ENCODE peak calls at places on chromosomes 11 and 22, in ten cellular contexts. W is IMR-90; X is A549; J is Right ventricle myocardium superior; V is LoVo; F is pancreas; M is stimulated activated CD4-positive, alpha-beta T cell treated with anti-CD3 and anti-CD28 coated beads, Interleukin-12 subunit alpha, Interleukin-12 subunit beta, amount 100 ng/mL, for 48 hours; A is cardiac muscle cell; C is NCI-H774; U is RCC 7860. Q is an unnamed sample.

GRCh38 chr11:122772945-122773344 is 65.4 kb upstream of the CRTAM start:
- DNase-seq in W (peak), X (peak), J (no peak), V (no peak), F (no peak), M (no peak), A (peak), C (no peak), U (no peak), Q (no peak)

GRCh38 chr11:2987881-2988280 is 4.2 kb downstream of the NAP1L4 start:
- DNase-seq in W (no peak), X (no peak), J (no peak), V (no peak), F (no peak), M (peak), A (no peak), C (no peak), U (no peak), Q (no peak)

GRCh38 chr11:68215087-68215445 is 2.0 kb upstream of the KMT5B start:
- DNase-seq in W (no peak), X (no peak), J (no peak), V (no peak), F (peak), M (peak), A (no peak), C (no peak), U (no peak), Q (no peak)

GRCh38 chr11:105860105-105860504 is 161.9 kb downstream of the MSANTD4 start:
- DNase-seq in W (no peak), X (no peak), J (no peak), V (no peak), F (no peak), M (no peak), A (no peak), C (no peak), U (no peak), Q (no peak)

GRCh38 chr11:14969922-14970323 is 2.2 kb downstream of the CALCA start:
- DNase-seq in W (peak), X (peak), J (no peak), V (no peak), F (no peak), M (peak), A (peak), C (peak), U (no peak), Q (peak)

GRCh38 chr11:118194835-118195627 is 18.6 kb upstream of the SCN2B start:
- DNase-seq in W (peak), X (peak), J (peak), V (peak), F (peak), M (no peak), A (peak), C (no peak), U (peak), Q (no peak)

GRCh38 chr22:33476716-33477115 is 418.5 kb upstream of the SYN3 start:
- DNase-seq in W (peak), X (peak), J (no peak), V (peak), F (no peak), M (no peak), A (no peak), C (no peak), U (peak), Q (no peak)

GRCh38 chr11:128582496-128583366 is 4.6 kb downstream of the ETS1 start:
- DNase-seq in W (peak), X (peak), J (peak), V (no peak), F (no peak), M (no peak), A (peak), C (no peak), U (peak), Q (no peak)

GRCh38 chr11:36500315-36500721 is 9.8 kb downstream of the TRAF6 start:
- DNase-seq in W (peak), X (peak), J (no peak), V (peak), F (no peak), M (no peak), A (peak), C (no peak), U (peak), Q (no peak)

GRCh38 chr11:575996-576756 is at the start of gene PHRF1:
- DNase-seq in W (peak), X (peak), J (peak), V (peak), F (peak), M (peak), A (peak), C (peak), U (peak), Q (peak)

GRCh38 chr11:59756496-59756840 is 1.3 kb downstream of the STX3 start:
- DNase-seq in W (no peak), X (peak), J (no peak), V (no peak), F (no peak), M (no peak), A (no peak), C (no peak), U (peak), Q (no peak)

GRCh38 chr22:40547729-40548143 is 88.8 kb downstream of the MRTFA start:
- DNase-seq in W (peak), X (no peak), J (no peak), V (no peak), F (no peak), M (no peak), A (peak), C (no peak), U (peak), Q (no peak)

GRCh38 chr22:40922484-40923303 is 28.5 kb upstream of the RBX1 start:
- DNase-seq in W (peak), X (peak), J (no peak), V (peak), F (no peak), M (no peak), A (peak), C (peak), U (peak), Q (no peak)

GRCh38 chr11:106288057-106288456 is 210.6 kb downstream of the AASDHPPT start:
- DNase-seq in W (no peak), X (no peak), J (no peak), V (no peak), F (no peak), M (no peak), A (no peak), C (no peak), U (no peak), Q (no peak)

GRCh38 chr22:20021196-20022181 is 579 bp downstream of the TANGO2 start:
- DNase-seq in W (peak), X (no peak), J (peak), V (peak), F (peak), M (no peak), A (peak), C (no peak), U (peak), Q (no peak)

GRCh38 chr11:118200901-118201680 is 23.7 kb downstream of the JAML start:
- DNase-seq in W (no peak), X (no peak), J (no peak), V (no peak), F (no peak), M (no peak), A (no peak), C (no peak), U (no peak), Q (no peak)

GRCh38 chr11:60981515-60981914 is 10.0 kb downstream of the CD6 start:
- DNase-seq in W (no peak), X (no peak), J (no peak), V (no peak), F (no peak), M (no peak), A (no peak), C (no peak), U (no peak), Q (no peak)

GRCh38 chr11:11594162-11594561 is 27.6 kb downstream of the GALNT18 start:
- DNase-seq in W (peak), X (no peak), J (no peak), V (no peak), F (no peak), M (no peak), A (no peak), C (no peak), U (no peak), Q (no peak)

GRCh38 chr11:29914203-29914930 is 102.5 kb downstream of the KCNA4 start:
- DNase-seq in W (no peak), X (no peak), J (no peak), V (no peak), F (no peak), M (no peak), A (peak), C (no peak), U (no peak), Q (no peak)

GRCh38 chr11:107929611-107930200 is 1.5 kb downstream of the RAB39A start:
- DNase-seq in W (no peak), X (no peak), J (peak), V (no peak), F (no peak), M (no peak), A (no peak), C (no peak), U (no peak), Q (no peak)

GRCh38 chr11:73426184-73426845 is 50.1 kb downstream of the RELT start:
- DNase-seq in W (peak), X (no peak), J (no peak), V (no peak), F (no peak), M (no peak), A (peak), C (no peak), U (no peak), Q (no peak)

GRCh38 chr11:123194308-123195181 is 503 bp downstream of the CLMP start:
- DNase-seq in W (peak), X (no peak), J (no peak), V (no peak), F (no peak), M (no peak), A (peak), C (no peak), U (no peak), Q (peak)

GRCh38 chr22:17095538-17095937 is 10.7 kb downstream of the IL17RA start:
- DNase-seq in W (no peak), X (no peak), J (no peak), V (no peak), F (no peak), M (no peak), A (no peak), C (no peak), U (no peak), Q (peak)

GRCh38 chr11:94897330-94897768 is 76.0 kb downstream of the CWC15 start:
- DNase-seq in W (peak), X (peak), J (no peak), V (peak), F (peak), M (peak), A (peak), C (peak), U (peak), Q (peak)

GRCh38 chr11:24321229-24321628 is 175.6 kb upstream of the LUZP2 start:
- DNase-seq in W (no peak), X (no peak), J (no peak), V (no peak), F (no peak), M (no peak), A (no peak), C (no peak), U (no peak), Q (no peak)

GRCh38 chr11:40306938-40307548 is 1152.4 kb downstream of the LRRC4C start:
- DNase-seq in W (peak), X (peak), J (no peak), V (peak), F (no peak), M (no peak), A (peak), C (peak), U (peak), Q (no peak)

GRCh38 chr11:70834984-70835560 is 417.3 kb downstream of the SHANK2 start:
- DNase-seq in W (no peak), X (no peak), J (no peak), V (no peak), F (no peak), M (no peak), A (no peak), C (no peak), U (no peak), Q (no peak)

GRCh38 chr22:24996420-24996952 is 44.0 kb downstream of the KIAA1671 start:
- DNase-seq in W (no peak), X (peak), J (no peak), V (no peak), F (no peak), M (no peak), A (peak), C (no peak), U (peak), Q (peak)

GRCh38 chr11:118910309-118911112 is 15.2 kb downstream of the BCL9L start:
- DNase-seq in W (peak), X (peak), J (peak), V (peak), F (peak), M (no peak), A (peak), C (no peak), U (peak), Q (peak)

GRCh38 chr11:43573233-43573632 is 107.3 kb upstream of the HSD17B12 start:
- DNase-seq in W (no peak), X (peak), J (no peak), V (peak), F (no peak), M (no peak), A (peak), C (no peak), U (no peak), Q (peak)

GRCh38 chr11:97729546-97730272 is 1291.0 kb upstream of the CNTN5 start:
- DNase-seq in W (no peak), X (no peak), J (no peak), V (no peak), F (no peak), M (no peak), A (peak), C (no peak), U (no peak), Q (no peak)

GRCh38 chr22:48362736-48363404 is 1464.8 kb downstream of the BRD1 start:
- DNase-seq in W (no peak), X (no peak), J (no peak), V (no peak), F (no peak), M (no peak), A (no peak), C (no peak), U (no peak), Q (no peak)

GRCh38 chr22:28952857-28953256 is 69.5 kb downstream of the ZNRF3 start:
- DNase-seq in W (peak), X (no peak), J (no peak), V (no peak), F (no peak), M (no peak), A (no peak), C (no peak), U (no peak), Q (no peak)

GRCh38 chr11:42972741-42973140 is 339.1 kb upstream of the API5 start:
- DNase-seq in W (no peak), X (no peak), J (no peak), V (no peak), F (no peak), M (no peak), A (no peak), C (no peak), U (no peak), Q (no peak)